ENCODE peak calls at places on chromosome 4, in seven cellular contexts. M is HCT116, N is HepG2, Y is K562, K is H1, F is SK-N-SH, O is GM12878. C is an unnamed sample.

GRCh38 chr4:3322059-3322550 is 29.3 kb downstream of the RGS12 start:
- DNase-seq in M (no peak), N (no peak), Y (no peak), K (no peak), F (no peak), O (no peak), C (no peak)

GRCh38 chr4:135770505-135770904 is 1568.9 kb upstream of the PABPC4L start:
- DNase-seq in M (no peak), N (no peak), Y (no peak), K (no peak), F (no peak), O (no peak), C (no peak)

GRCh38 chr4:76539979-76540378 is 105.0 kb downstream of the SHROOM3 start:
- DNase-seq in M (no peak), N (no peak), Y (no peak), K (no peak), F (no peak), O (no peak), C (no peak)

GRCh38 chr4:118941149-118941548 is 52.5 kb downstream of the SYNPO2 start:
- DNase-seq in M (no peak), N (peak), Y (no peak), K (no peak), F (no peak), O (no peak), C (no peak)

GRCh38 chr4:18722748-18723191 is 701.2 kb upstream of the LCORL start:
- DNase-seq in M (no peak), N (no peak), Y (no peak), K (no peak), F (no peak), O (no peak), C (no peak)

GRCh38 chr4:73662709-73663546 is 42.7 kb upstream of the RASSF6 start:
- DNase-seq in M (peak), N (no peak), Y (peak), K (no peak), F (no peak), O (no peak), C (no peak)

GRCh38 chr4:78656968-78657445 is 105.4 kb downstream of the ANXA3 start:
- DNase-seq in M (no peak), N (no peak), Y (no peak), K (no peak), F (no peak), O (no peak), C (no peak)

GRCh38 chr4:151329217-151330007 is 4.0 kb upstream of the SH3D19 start:
- DNase-seq in M (no peak), N (no peak), Y (no peak), K (no peak), F (no peak), O (no peak), C (no peak)

GRCh38 chr4:47899639-47900038 is 14.7 kb downstream of the NFXL1 start:
- DNase-seq in M (no peak), N (no peak), Y (no peak), K (no peak), F (no peak), O (no peak), C (no peak)

GRCh38 chr4:54484361-54484760 is 173.4 kb upstream of the KIT start:
- DNase-seq in M (no peak), N (no peak), Y (no peak), K (no peak), F (no peak), O (no peak), C (peak)

GRCh38 chr4:26829018-26829417 is 31.6 kb upstream of the STIM2 start:
- DNase-seq in M (no peak), N (no peak), Y (no peak), K (no peak), F (no peak), O (no peak), C (no peak)

GRCh38 chr4:3412257-3413020 is 29.3 kb upstream of the HGFAC start:
- DNase-seq in M (no peak), N (no peak), Y (no peak), K (no peak), F (no peak), O (no peak), C (no peak)

GRCh38 chr4:100340534-100341364 is 150.5 kb upstream of the DDIT4L start:
- DNase-seq in M (no peak), N (no peak), Y (no peak), K (no peak), F (no peak), O (no peak), C (no peak)

GRCh38 chr4:57037982-57038604 is 59.4 kb downstream of the POLR2B start:
- DNase-seq in M (peak), N (peak), Y (peak), K (peak), F (peak), O (no peak), C (peak)

GRCh38 chr4:114417214-114417613 is 181.4 kb upstream of the UGT8 start:
- DNase-seq in M (peak), N (peak), Y (no peak), K (no peak), F (peak), O (no peak), C (peak)

GRCh38 chr4:20126906-20127305 is 124.8 kb upstream of the SLIT2 start:
- DNase-seq in M (no peak), N (no peak), Y (no peak), K (no peak), F (no peak), O (no peak), C (no peak)

GRCh38 chr4:7217453-7218310 is 25.3 kb downstream of the SORCS2 start:
- DNase-seq in M (no peak), N (no peak), Y (no peak), K (no peak), F (no peak), O (no peak), C (no peak)

GRCh38 chr4:3353747-3354454 is 61.1 kb downstream of the RGS12 start:
- DNase-seq in M (no peak), N (no peak), Y (no peak), K (no peak), F (no peak), O (no peak), C (no peak)

GRCh38 chr4:86291180-86291579 is 68.7 kb downstream of the MAPK10 start:
- DNase-seq in M (no peak), N (no peak), Y (no peak), K (no peak), F (no peak), O (no peak), C (no peak)

GRCh38 chr4:65467280-65467679 is 203.0 kb downstream of the EPHA5 start:
- DNase-seq in M (no peak), N (no peak), Y (no peak), K (no peak), F (no peak), O (no peak), C (no peak)

GRCh38 chr4:86972997-86973396 is 38.2 kb downstream of the AFF1 start:
- DNase-seq in M (no peak), N (peak), Y (no peak), K (no peak), F (no peak), O (no peak), C (peak)

GRCh38 chr4:1208970-1209704 is 36.8 kb upstream of the SPON2 start:
- DNase-seq in M (no peak), N (no peak), Y (no peak), K (no peak), F (no peak), O (no peak), C (no peak)

DNA sequence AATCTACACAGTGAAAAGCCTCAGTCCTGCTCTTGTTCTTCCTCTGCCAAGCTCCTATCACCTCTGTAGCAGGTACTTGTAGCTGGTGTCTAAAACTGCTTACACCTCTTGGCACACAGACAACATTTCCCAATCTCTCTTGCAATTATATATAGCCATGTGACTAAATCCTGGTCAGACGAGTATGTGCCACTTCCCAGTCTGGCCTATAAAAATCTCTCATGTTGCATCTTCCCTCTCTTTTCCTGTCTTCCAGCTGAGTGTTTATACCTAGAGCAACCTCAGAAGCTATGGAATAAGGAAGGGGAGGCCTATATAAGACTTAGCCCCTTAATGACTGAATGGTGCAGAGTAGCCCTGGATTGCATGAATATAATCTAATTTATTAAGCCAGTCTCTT is 105.8 kb downstream of the RNF150 start:
- DNase-seq in M (no peak), N (no peak), Y (no peak), K (no peak), F (no peak), O (no peak), C (no peak)
- TF ChIP-seq JUND in M (no peak), N (no peak), Y (no peak), K (no peak), F (no peak), O (no peak), C (no peak)

DNA sequence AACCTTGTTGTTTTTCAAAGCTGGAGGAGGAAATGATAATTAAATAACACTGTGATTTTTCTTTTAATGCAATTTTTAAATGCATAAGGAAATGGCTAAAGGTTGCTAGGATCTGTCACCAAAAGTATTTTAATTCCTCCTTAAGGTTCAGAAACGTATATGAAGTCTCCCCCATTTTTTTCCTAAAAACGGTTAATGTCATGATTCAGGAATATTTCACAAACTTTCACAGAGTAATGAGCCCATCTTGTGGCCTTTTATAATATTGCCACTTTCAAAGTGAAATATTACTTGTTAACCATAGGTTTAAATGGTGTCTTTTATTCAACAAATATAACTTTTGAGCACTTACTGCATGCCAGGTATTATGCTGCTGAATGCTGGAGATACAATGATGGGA is 99.5 kb upstream of the USP38 start:
- DNase-seq in M (no peak), N (no peak), Y (no peak), K (no peak), F (no peak), O (no peak), C (peak)
- TF ChIP-seq JUND in M (no peak), N (no peak), Y (no peak), K (no peak), F (no peak), O (no peak), C (no peak)

DNA sequence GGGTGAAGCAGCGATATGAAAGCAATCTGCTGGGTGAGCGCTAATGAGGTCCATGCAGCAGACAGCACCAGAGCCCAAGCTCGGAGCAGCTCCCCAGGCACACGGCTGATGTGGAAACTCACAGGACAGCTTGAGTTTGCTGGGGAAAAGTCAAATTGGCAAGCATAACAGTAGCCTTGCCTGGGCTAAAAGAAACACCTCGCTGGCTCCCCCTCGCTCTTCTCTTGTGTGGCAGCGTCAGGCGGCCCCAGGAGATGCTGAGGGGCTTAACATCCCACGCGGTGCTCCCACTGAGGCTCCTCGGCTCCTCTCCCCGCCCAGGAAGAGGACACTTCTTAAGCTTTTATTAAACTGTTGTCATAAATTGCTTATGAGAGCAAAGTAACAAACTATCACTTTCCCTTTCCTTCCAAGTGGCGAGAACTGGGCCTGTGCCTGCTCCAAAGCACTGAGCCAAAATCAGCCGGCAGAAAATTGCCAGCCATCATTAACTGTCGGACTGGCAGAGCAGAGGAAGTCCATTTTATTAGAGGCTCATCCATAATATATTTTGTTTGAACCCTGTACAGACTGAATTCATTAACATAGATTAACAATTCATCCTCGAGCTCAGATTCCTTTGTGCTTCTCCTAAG is 111.4 kb downstream of the TSPAN5 start:
- DNase-seq in M (no peak), N (no peak), Y (no peak), K (no peak), F (no peak), O (no peak), C (no peak)
- TF ChIP-seq JUND in M (no peak), N (no peak), Y (no peak), K (no peak), F (no peak), O (no peak), C (no peak)

DNA sequence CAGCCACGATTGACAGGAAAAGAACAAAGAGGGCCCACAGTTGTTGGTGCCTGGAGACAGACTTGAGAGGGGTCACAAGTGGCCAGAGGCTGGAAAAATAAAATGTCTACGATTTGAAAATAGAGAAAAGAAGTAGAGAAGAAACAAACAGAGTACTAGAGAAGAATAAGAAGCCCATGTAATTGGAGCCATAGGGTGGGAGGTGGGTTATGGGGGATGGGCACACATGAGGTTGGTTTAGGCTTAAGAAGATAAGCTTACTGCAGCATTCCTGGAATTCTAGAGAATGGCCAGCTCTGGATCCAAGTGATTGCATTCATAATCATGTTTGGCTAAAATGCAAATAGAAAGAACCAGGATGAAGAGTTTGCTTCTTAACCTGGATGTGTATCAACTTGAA is 210.7 kb downstream of the MAML3 start:
- DNase-seq in M (no peak), N (no peak), Y (no peak), K (peak), F (no peak), O (no peak), C (no peak)
- TF ChIP-seq JUND in M (no peak), N (no peak), Y (no peak), K (no peak), F (no peak), O (no peak), C (no peak)

GRCh38 chr4:13872145-13872544 is 244.6 kb upstream of the BOD1L1 start:
- DNase-seq in M (no peak), N (no peak), Y (no peak), K (no peak), F (no peak), O (no peak), C (no peak)

GRCh38 chr4:13865871-13866669 is 238.5 kb upstream of the BOD1L1 start:
- DNase-seq in M (no peak), N (no peak), Y (no peak), K (no peak), F (no peak), O (no peak), C (no peak)

DNA sequence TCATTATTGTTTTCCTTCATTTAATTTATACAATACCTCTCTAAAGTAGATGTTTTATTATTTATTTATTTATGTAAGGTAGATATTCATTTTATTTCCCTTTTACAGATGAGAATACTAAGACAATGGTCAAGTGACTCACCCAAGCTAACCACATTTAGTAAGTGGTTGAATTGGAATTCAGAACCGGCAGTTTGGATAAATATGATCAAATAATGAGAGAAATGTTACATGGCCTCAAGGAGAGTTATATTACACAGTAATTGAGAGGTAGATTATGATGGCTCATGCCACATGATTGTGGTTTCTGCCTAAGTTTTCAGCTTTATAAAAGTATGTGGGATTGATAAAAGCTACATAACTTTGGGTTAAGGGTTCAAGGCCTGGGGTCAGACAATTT is 239.4 kb upstream of the BOD1L1 start:
- DNase-seq in M (no peak), N (no peak), Y (no peak), K (no peak), F (no peak), O (no peak), C (no peak)
- TF ChIP-seq JUND in M (no peak), N (no peak), Y (no peak), K (no peak), F (no peak), O (no peak), C (no peak)

GRCh38 chr4:110621328-110621812 is 1.5 kb downstream of the PITX2 start:
- DNase-seq in M (no peak), N (no peak), Y (no peak), K (no peak), F (no peak), O (no peak), C (no peak)
- TF ChIP-seq JUND in M (no peak), N (no peak), Y (no peak), K (no peak), F (no peak), O (no peak), C (no peak)

GRCh38 chr4:165192956-165193355 is 14.4 kb upstream of the KLHL2 start:
- DNase-seq in M (no peak), N (no peak), Y (no peak), K (no peak), F (no peak), O (no peak), C (no peak)

GRCh38 chr4:165192500-165192898 is 14.9 kb upstream of the KLHL2 start:
- DNase-seq in M (no peak), N (no peak), Y (no peak), K (no peak), F (no peak), O (no peak), C (no peak)

GRCh38 chr4:165190591-165191212 is 16.7 kb upstream of the KLHL2 start:
- DNase-seq in M (no peak), N (no peak), Y (no peak), K (no peak), F (no peak), O (no peak), C (no peak)

GRCh38 chr4:165191253-165191652 is 16.1 kb upstream of the KLHL2 start:
- DNase-seq in M (no peak), N (no peak), Y (no peak), K (no peak), F (no peak), O (no peak), C (no peak)

DNA sequence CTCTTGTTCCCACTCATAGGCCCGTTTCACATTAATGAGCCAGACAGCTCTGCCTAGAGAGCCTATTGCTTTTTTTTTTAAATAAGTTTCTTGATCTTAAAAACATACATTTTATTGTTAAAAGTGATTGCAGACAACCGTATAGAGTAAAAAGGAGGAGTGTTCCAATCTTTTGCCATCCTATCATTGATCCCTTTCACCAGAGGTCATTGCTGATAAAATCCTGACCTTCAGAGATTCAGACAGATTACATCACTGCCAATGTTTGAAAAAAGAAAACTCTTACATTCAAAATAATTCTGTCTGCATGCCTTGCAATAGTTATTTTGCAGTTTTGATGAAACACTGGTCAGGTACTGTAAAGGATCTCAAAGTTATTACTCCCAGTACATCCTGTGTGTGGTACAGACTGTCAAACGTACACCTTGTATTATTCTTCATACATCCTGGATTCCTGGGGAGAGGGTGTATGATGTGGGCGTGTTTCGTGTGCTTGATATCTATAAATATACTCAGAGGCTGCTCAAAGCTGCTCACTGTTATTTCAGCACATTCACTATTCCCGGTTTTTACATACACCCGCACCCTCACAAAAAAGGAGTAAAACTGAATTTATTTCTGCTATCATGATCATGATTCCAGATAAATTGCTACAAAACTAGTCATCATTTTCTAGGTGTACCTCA is 15.4 kb upstream of the KLHL2 start:
- DNase-seq in M (no peak), N (no peak), Y (no peak), K (no peak), F (no peak), O (no peak), C (no peak)
- TF ChIP-seq JUND in M (no peak), N (no peak), Y (no peak), K (no peak), F (no peak), O (no peak), C (no peak)

C was measured in T47D.